ENCODE peak calls at places on chromosomes 7 and 10, in seven cellular contexts. W is CD4-positive, alpha-beta T cell; U is stimulated activated CD4-positive, alpha-beta T cell treated with anti-CD3 and anti-CD28 coated beads, Interleukin-1b, Interleukin-23, amount 100 ng/mL, for 24 hours; Y is AG09309; D is Calu3; A is heart left ventricle; X is heart right ventricle. K is an unnamed sample.

GRCh38 chr7:33792041-33792440 is 113.3 kb upstream of the BMPER start:
- DNase-seq in W (no peak), U (no peak), Y (no peak), D (no peak), A (no peak), X (no peak), K (no peak)

GRCh38 chr10:7541137-7542087 is 125.4 kb downstream of the ITIH5 start:
- DNase-seq in W (no peak), U (no peak), Y (no peak), D (no peak), A (peak), X (peak), K (no peak)

GRCh38 chr7:20776942-20777341 is 9.7 kb downstream of the SP8 start:
- DNase-seq in W (no peak), U (no peak), Y (no peak), D (no peak), A (no peak), X (no peak), K (no peak)

GRCh38 chr10:21534611-21535493 is 820 bp downstream of the MLLT10 start:
- DNase-seq in W (peak), U (no peak), Y (no peak), D (peak), A (peak), X (peak), K (no peak)

GRCh38 chr7:2635810-2636701 is 4.3 kb downstream of the TTYH3 start:
- DNase-seq in W (no peak), U (no peak), Y (no peak), D (no peak), A (peak), X (peak), K (no peak)

GRCh38 chr10:92699518-92700272 is 9.9 kb downstream of the HHEX start:
- DNase-seq in W (no peak), U (no peak), Y (no peak), D (no peak), A (peak), X (peak), K (no peak)

GRCh38 chr7:30162133-30162532 is 27.3 kb downstream of the MTURN start:
- DNase-seq in W (no peak), U (no peak), Y (no peak), D (no peak), A (no peak), X (no peak), K (no peak)

GRCh38 chr7:94088560-94088959 is 84.4 kb upstream of the BET1 start:
- DNase-seq in W (no peak), U (no peak), Y (no peak), D (no peak), A (no peak), X (no peak), K (no peak)

GRCh38 chr7:122383934-122384333 is 79.4 kb upstream of the FEZF1 start:
- DNase-seq in W (no peak), U (no peak), Y (no peak), D (no peak), A (no peak), X (no peak), K (no peak)